ENCODE peak calls at places on chromosomes 3 and 15, in six cellular contexts. G, K, V, R, L and H are unnamed samples.

GRCh38 chr15:101048191-101049011 is 129.2 kb downstream of the LRRK1 start:
- DNase-seq in G (peak; percentile 8), V (no peak), K (no peak), R (peak; percentile 40), L (peak; percentile 49), H (peak; percentile 3)

GRCh38 chr3:151962371-151962770 is 88.9 kb downstream of the SUCNR1 start:
- DNase-seq in K (no peak), L (no peak), R (no peak), G (no peak), V (no peak), H (no peak)

GRCh38 chr15:47741082-47741481 is 23.8 kb downstream of the SEMA6D start:
- DNase-seq in R (no peak), K (no peak), V (no peak), L (no peak), G (no peak), H (no peak)

GRCh38 chr3:124926426-124927116 is 8.0 kb downstream of the MUC13 start:
- DNase-seq in K (no peak), V (no peak), G (no peak), R (peak; percentile 70), L (no peak), H (no peak)

GRCh38 chr3:169148448-169149348 is 514.8 kb downstream of the MECOM start:
- DNase-seq in V (no peak), L (no peak), G (no peak), R (no peak), K (no peak), H (no peak)

GRCh38 chr15:76197703-76198455 is 113.4 kb downstream of the ETFA start:
- DNase-seq in V (no peak), R (no peak), G (no peak), L (peak; percentile 55), K (peak; percentile 6), H (peak; percentile 39)

GRCh38 chr15:57158997-57159668 is 217.2 kb upstream of the CGNL1 start:
- DNase-seq in G (no peak), K (no peak), R (no peak), V (no peak), L (no peak), H (no peak)

GRCh38 chr15:79922512-79923067 is 25.8 kb upstream of the MTHFS start:
- DNase-seq in K (no peak), R (no peak), G (no peak), V (no peak), L (no peak), H (no peak)

GRCh38 chr3:182300266-182300665 is 493.0 kb upstream of the ATP11B start:
- DNase-seq in G (no peak), K (no peak), R (no peak), L (no peak), V (no peak), H (no peak)

GRCh38 chr3:31086698-31087097 is 192.2 kb upstream of the GADL1 start:
- DNase-seq in G (no peak), K (no peak), R (no peak), V (no peak), L (no peak), H (no peak)

GRCh38 chr3:78887608-78888011 is 880.2 kb downstream of the ROBO1 start:
- DNase-seq in G (no peak), L (no peak), R (no peak), V (no peak), K (no peak), H (no peak)

GRCh38 chr15:42736178-42736792 is 643 bp downstream of the CDAN1 start:
- DNase-seq in K (no peak), G (no peak), R (no peak), V (peak; percentile 55), L (no peak), H (no peak)

GRCh38 chr3:27657871-27658270 is 64.3 kb downstream of the EOMES start:
- DNase-seq in R (no peak), K (no peak), G (no peak), L (no peak), V (no peak), H (no peak)

GRCh38 chr3:55518451-55518850 is 31.3 kb upstream of the WNT5A start:
- DNase-seq in R (no peak), L (no peak), V (no peak), K (no peak), G (no peak), H (no peak)

GRCh38 chr15:58440922-58441321 is 9.1 kb downstream of the LIPC start:
- DNase-seq in K (peak; percentile 33), L (peak; percentile 66), G (no peak), R (peak; percentile 69), V (no peak), H (peak; percentile 80)

GRCh38 chr15:41465822-41466421 is 27.8 kb upstream of the ITPKA start:
- DNase-seq in G (no peak), V (no peak), R (peak; percentile 44), K (no peak), L (no peak), H (no peak)

GRCh38 chr3:87333393-87333892 is 57.1 kb upstream of the POU1F1 start:
- DNase-seq in V (no peak), R (no peak), G (no peak), L (no peak), K (no peak), H (no peak)

GRCh38 chr3:177538064-177538742 is 340.9 kb upstream of the TBL1XR1 start:
- DNase-seq in R (no peak), K (peak; percentile 40), V (no peak), G (no peak), L (no peak), H (no peak)

GRCh38 chr3:33750216-33750558 is 32.1 kb upstream of the CLASP2 start:
- DNase-seq in K (no peak), V (no peak), G (no peak), L (no peak), R (no peak), H (no peak)

GRCh38 chr15:88284441-88285106 is 28.0 kb upstream of the NTRK3 start:
- DNase-seq in R (no peak), K (no peak), V (no peak), G (no peak), L (no peak), H (no peak)

GRCh38 chr3:98812851-98813374 is 49.8 kb downstream of the ST3GAL6 start:
- DNase-seq in L (no peak), R (no peak), G (no peak), K (peak; percentile 12), V (no peak), H (no peak)

GRCh38 chr3:171436380-171436779 is 23.8 kb downstream of the TNIK start:
- DNase-seq in K (no peak), G (no peak), V (no peak), L (no peak), R (no peak), H (no peak)

GRCh38 chr3:183619624-183620274 is 15.7 kb upstream of the KLHL24 start:
- DNase-seq in K (no peak), L (no peak), V (no peak), G (no peak), R (no peak), H (no peak)

GRCh38 chr15:58441376-58442070 is 9.7 kb downstream of the LIPC start:
- DNase-seq in V (no peak), K (no peak), G (no peak), R (peak; percentile 14), L (peak; percentile 66), H (no peak)

GRCh38 chr3:142943870-142944269 is 19.6 kb downstream of the PAQR9 start:
- DNase-seq in K (no peak), L (no peak), R (no peak), G (no peak), V (no peak), H (no peak)

GRCh38 chr3:171758109-171758508 is 52.2 kb downstream of the PLD1 start:
- DNase-seq in G (no peak), R (no peak), V (no peak), K (no peak), L (no peak), H (no peak)

GRCh38 chr3:195844671-195845218 is 33.0 kb upstream of the MUC4 start:
- DNase-seq in K (no peak), G (no peak), V (no peak), L (no peak), R (no peak), H (no peak)

GRCh38 chr3:127652246-127652995 is 20.3 kb upstream of the ABTB1 start:
- DNase-seq in L (no peak), K (peak; percentile 42), V (peak; percentile 54), G (no peak), R (peak; percentile 73), H (peak; percentile 47)

GRCh38 chr3:136135039-136135802 is 60.9 kb downstream of the MSL2 start:
- DNase-seq in L (no peak), G (no peak), R (no peak), V (no peak), K (no peak), H (no peak)

GRCh38 chr15:63490345-63491034 is 13.9 kb upstream of the USP3 start:
- DNase-seq in L (no peak), R (no peak), V (no peak), K (no peak), G (no peak), H (no peak)

GRCh38 chr3:47711596-47711995 is 70.1 kb downstream of the SMARCC1 start:
- DNase-seq in G (no peak), V (no peak), L (no peak), K (no peak), R (no peak), H (no peak)

GRCh38 chr3:138914870-138915502 is 32.0 kb downstream of the FOXL2 start:
- DNase-seq in R (no peak), V (no peak), L (no peak), G (no peak), K (no peak), H (no peak)

GRCh38 chr15:58042006-58042405 is 23.5 kb downstream of the ALDH1A2 start:
- DNase-seq in K (no peak), V (no peak), R (no peak), L (no peak), G (no peak), H (no peak)

GRCh38 chr3:114866430-114866829 is 280.7 kb downstream of the ZBTB20 start:
- DNase-seq in R (no peak), K (no peak), V (no peak), G (no peak), L (no peak), H (no peak)
- TF ChIP-seq POLR2A in R (no peak), K (no peak), V (no peak), G (no peak), L (no peak), H (no peak)

GRCh38 chr3:133506215-133506901 is 67.1 kb upstream of the CDV3 start:
- DNase-seq in R (no peak), K (no peak), V (no peak), G (no peak), L (no peak), H (peak; percentile 23)
- TF ChIP-seq POLR2A in R (no peak), K (no peak), V (peak; percentile 61), G (no peak), L (no peak), H (no peak)

GRCh38 chr3:158097571-158098553 is 8.4 kb downstream of the SHOX2 start:
- DNase-seq in K (peak; percentile 82), R (peak; percentile 88), V (peak; percentile 89), L (peak; percentile 60), G (no peak), H (peak; percentile 86)
- TF ChIP-seq POLR2A in K (no peak), R (no peak), V (peak; percentile 72), L (no peak), G (no peak), H (no peak)

DNA sequence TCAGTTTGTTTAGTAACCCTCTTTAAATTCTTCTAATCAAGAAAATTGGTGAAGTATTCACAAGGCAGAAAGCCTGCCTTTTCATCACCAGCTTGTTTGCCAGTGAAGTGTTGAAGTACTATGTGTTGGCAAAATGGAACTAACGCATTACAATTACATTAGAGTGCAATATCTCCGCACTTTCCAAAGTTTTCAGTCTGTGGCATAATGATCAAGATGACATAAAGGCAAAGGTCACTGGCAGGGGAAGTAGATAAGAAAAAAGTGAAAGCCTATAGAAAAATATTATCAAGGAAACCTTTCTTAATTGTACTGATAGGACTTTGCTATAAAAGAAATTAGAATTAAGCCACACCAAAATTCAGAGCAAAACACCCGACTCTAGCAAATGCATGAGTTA is 25.0 kb upstream of the TM4SF1 start:
- DNase-seq in R (no peak), V (no peak), K (no peak), L (no peak), G (no peak), H (no peak)
- TF ChIP-seq POLR2A in R (no peak), V (no peak), K (no peak), L (no peak), G (no peak), H (no peak)